ENCODE peak calls at places on chromosomes 16 and 17, in eight cellular contexts. K is mesothelial cell of epicardium, H is sigmoid colon, L is choroid plexus epithelial cell, Y is body of pancreas, N is AG04450, F is breast epithelium, U is heart left ventricle. R is an unnamed sample.

GRCh38 chr16:57025941-57026777 is 36.8 kb downstream of the NLRC5 start:
- DNase-seq in K (no peak), H (peak), F (no peak), Y (no peak), L (no peak), U (no peak), N (no peak), R (no peak)

GRCh38 chr16:20410153-20410723 is 904 bp downstream of the ACSM5 start:
- DNase-seq in Y (no peak), L (no peak), F (no peak), H (no peak), K (no peak), U (no peak), N (no peak), R (no peak)

GRCh38 chr16:8958344-8958808 is 5.3 kb downstream of the USP7 start:
- DNase-seq in K (no peak), Y (peak), N (no peak), H (peak), L (peak), F (no peak), U (no peak), R (no peak)

GRCh38 chr17:75476274-75476673 is 19.8 kb downstream of the TMEM94 start:
- DNase-seq in N (peak), F (no peak), Y (no peak), H (no peak), L (peak), U (no peak), K (no peak), R (no peak)

GRCh38 chr16:56600398-56600999 is 7.9 kb upstream of the MT2A start:
- DNase-seq in Y (peak), F (no peak), K (no peak), L (peak), N (no peak), U (no peak), H (no peak), R (no peak)

GRCh38 chr17:79922798-79923197 is 83.6 kb upstream of the CBX4 start:
- DNase-seq in U (no peak), H (no peak), N (no peak), K (no peak), L (no peak), F (no peak), Y (no peak), R (no peak)

GRCh38 chr16:16027728-16028310 is 78.4 kb downstream of the ABCC1 start:
- DNase-seq in N (no peak), U (no peak), F (no peak), K (no peak), L (no peak), Y (no peak), H (no peak), R (no peak)

GRCh38 chr17:74833501-74834361 is 26.0 kb downstream of the GRIN2C start:
- DNase-seq in K (no peak), Y (peak), N (no peak), F (no peak), L (peak), U (no peak), H (no peak), R (peak)

GRCh38 chr16:27439273-27440018 is 37.5 kb downstream of the IL21R start:
- DNase-seq in F (no peak), H (peak), U (no peak), N (no peak), K (no peak), L (no peak), Y (no peak), R (no peak)

GRCh38 chr17:50582741-50583140 is 22.2 kb downstream of the CACNA1G start:
- DNase-seq in F (no peak), L (no peak), Y (no peak), U (no peak), N (no peak), K (no peak), H (no peak), R (no peak)

GRCh38 chr17:19242323-19242722 is 5.2 kb downstream of the EPN2 start:
- DNase-seq in U (no peak), L (no peak), K (no peak), N (no peak), Y (no peak), H (no peak), F (no peak), R (no peak)

GRCh38 chr17:72924181-72924580 is 168.3 kb downstream of the SLC39A11 start:
- DNase-seq in L (no peak), N (no peak), H (no peak), F (no peak), U (no peak), Y (no peak), K (no peak), R (no peak)

GRCh38 chr17:76000016-76000754 is 470 bp upstream of the CDK3 start:
- DNase-seq in U (peak), K (peak), N (no peak), F (no peak), Y (peak), L (peak), H (no peak), R (no peak)

GRCh38 chr16:57752581-57753447 is 17.2 kb downstream of the KATNB1 start:
- DNase-seq in Y (no peak), K (no peak), N (no peak), H (no peak), F (no peak), L (no peak), U (peak), R (no peak)

GRCh38 chr17:19359151-19359550 is 3.4 kb downstream of the B9D1 start:
- DNase-seq in L (no peak), Y (no peak), U (no peak), K (no peak), H (peak), F (no peak), N (no peak), R (no peak)

GRCh38 chr16:65524997-65525396 is 403.1 kb upstream of the CDH11 start:
- DNase-seq in Y (no peak), F (no peak), H (no peak), N (peak), U (no peak), L (peak), K (no peak), R (no peak)

GRCh38 chr17:81442791-81443190 is 47.5 kb downstream of the BAHCC1 start:
- DNase-seq in K (no peak), H (no peak), F (no peak), L (no peak), Y (no peak), N (no peak), U (no peak), R (no peak)

GRCh38 chr17:81438024-81438664 is 42.9 kb downstream of the BAHCC1 start:
- DNase-seq in N (no peak), L (no peak), F (no peak), H (no peak), Y (no peak), U (no peak), K (no peak), R (no peak)

GRCh38 chr17:81439926-81440450 is 44.7 kb downstream of the BAHCC1 start:
- DNase-seq in H (no peak), L (no peak), K (no peak), U (no peak), N (no peak), F (no peak), Y (no peak), R (no peak)

GRCh38 chr17:81438688-81439087 is 43.4 kb downstream of the BAHCC1 start:
- DNase-seq in U (no peak), L (no peak), H (no peak), Y (no peak), K (no peak), F (no peak), N (no peak), R (no peak)

GRCh38 chr17:81440511-81441244 is 45.4 kb downstream of the BAHCC1 start:
- DNase-seq in U (no peak), N (no peak), K (peak), F (no peak), H (no peak), Y (no peak), L (no peak), R (no peak)
- TF ChIP-seq CTCF in U (no peak), N (peak), K (peak), F (no peak), H (no peak), Y (no peak), L (peak), R (no peak)

GRCh38 chr16:77789646-77790370 is 1.4 kb downstream of the VAT1L start:
- DNase-seq in K (no peak), L (peak), Y (no peak), F (no peak), U (no peak), N (no peak), H (no peak), R (no peak)
- TF ChIP-seq CTCF in K (no peak), L (no peak), Y (no peak), F (no peak), U (no peak), N (no peak), H (no peak), R (no peak)

DNA sequence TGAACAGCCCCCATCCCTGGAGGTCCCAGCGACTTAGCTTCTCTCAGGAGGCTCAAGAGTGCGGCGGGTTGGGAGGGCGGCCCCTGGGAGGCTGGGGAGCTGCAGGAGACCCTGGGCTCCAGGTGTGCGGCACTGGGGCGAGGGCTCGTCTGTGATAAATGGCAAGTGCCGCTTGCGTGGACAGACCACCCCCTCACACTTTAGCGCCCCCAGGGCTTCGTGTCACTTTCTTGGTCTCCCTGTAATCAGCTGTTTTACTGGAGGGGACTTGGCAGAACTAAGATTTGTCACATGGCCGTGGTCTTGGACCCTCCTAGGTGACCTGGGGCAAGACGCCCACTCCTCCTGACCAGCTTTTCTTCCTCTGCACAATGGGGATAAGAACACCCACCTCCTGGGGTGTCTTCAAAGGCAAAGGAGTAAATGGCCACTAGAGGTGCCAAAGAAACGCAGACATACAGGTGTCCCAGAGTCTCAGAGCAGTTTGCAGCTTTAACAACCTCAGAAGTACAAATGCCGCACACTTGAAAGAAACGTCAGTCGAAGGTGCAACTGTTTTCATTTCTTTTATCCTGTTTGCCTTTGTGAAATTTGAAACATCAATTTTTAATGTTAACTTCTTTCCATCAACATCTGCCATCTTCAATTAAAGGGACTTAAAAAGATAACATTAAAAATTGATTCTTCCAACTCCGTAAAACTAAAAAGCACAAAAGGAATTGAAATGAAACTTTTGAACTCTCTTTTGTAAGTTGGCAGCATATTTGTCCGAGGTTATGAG is 946 bp downstream of the OSGIN1 start:
- DNase-seq in K (no peak), L (peak), F (peak), N (no peak), H (no peak), Y (peak), U (no peak), R (no peak)
- TF ChIP-seq CTCF in K (no peak), L (peak), F (peak), N (peak), H (peak), Y (no peak), U (no peak), R (peak)

GRCh38 chr17:17062356-17062755 is 20.1 kb downstream of the MPRIP start:
- DNase-seq in K (no peak), H (peak), Y (no peak), L (peak), N (no peak), U (peak), F (no peak), R (no peak)
- TF ChIP-seq CTCF in K (no peak), H (no peak), Y (no peak), L (peak), N (no peak), U (no peak), F (no peak), R (no peak)

DNA sequence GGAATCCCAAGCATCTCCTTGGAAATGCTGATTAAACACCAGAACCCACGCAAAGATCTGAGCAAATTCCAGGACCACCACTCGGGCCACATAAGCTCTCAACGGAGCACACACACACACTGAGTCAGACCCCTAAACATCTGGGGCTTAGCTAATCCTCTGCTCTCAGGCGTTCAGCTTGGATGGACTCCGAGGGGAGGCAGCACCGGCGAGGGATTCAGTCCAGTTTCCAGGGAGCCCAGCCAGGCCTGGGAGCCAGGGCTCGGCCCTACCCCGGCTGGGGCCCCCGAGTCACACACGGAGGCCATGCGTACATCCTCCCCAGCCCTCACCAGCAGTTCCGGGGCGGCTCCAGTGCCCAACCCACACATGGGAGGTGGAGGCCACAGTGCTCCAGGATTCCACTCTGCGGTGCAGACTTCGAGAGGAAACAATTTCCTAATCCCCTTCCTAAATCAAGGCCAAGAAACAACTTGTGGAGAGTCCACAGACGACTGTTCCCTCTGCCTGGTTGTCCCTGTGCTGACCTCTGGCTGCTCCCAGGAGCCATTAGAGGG is 70.5 kb downstream of the GAS7 start:
- DNase-seq in Y (peak), U (peak), K (peak), N (peak), H (peak), F (peak), L (peak), R (peak)
- TF ChIP-seq CTCF in Y (no peak), U (no peak), K (no peak), N (no peak), H (no peak), F (no peak), L (peak), R (no peak)

R was measured in lung.